ENCODE peak calls at places on chromosomes 6 and 20, in four cellular contexts. J is WTC11, S is HepG2, Q is K562. K is an unnamed sample.

GRCh38 chr6:163383912-163384311 is 30.6 kb upstream of the QKI start:
- DNase-seq in J (no peak), S (no peak), Q (no peak), K (no peak)

GRCh38 chr6:157198425-157199279 is 124.7 kb downstream of the TMEM242 start:
- DNase-seq in J (no peak), S (no peak), Q (no peak), K (no peak)

GRCh38 chr6:21121737-21122136 is 471.8 kb upstream of the SOX4 start:
- DNase-seq in J (no peak), S (no peak), Q (no peak), K (no peak)

GRCh38 chr6:73177221-73177944 is 47.9 kb downstream of the KHDC1L start:
- DNase-seq in J (no peak), S (no peak), Q (no peak), K (no peak)

GRCh38 chr20:9100721-9101120 is 31.8 kb downstream of the PLCB4 start:
- DNase-seq in J (no peak), S (no peak), Q (no peak), K (no peak)

GRCh38 chr6:134882426-134883038 is 67.4 kb downstream of the ALDH8A1 start:
- DNase-seq in J (peak), S (peak), Q (peak), K (peak)

GRCh38 chr6:89433637-89434499 is 916 bp downstream of the ANKRD6 start:
- DNase-seq in J (peak), S (no peak), Q (no peak), K (no peak)

GRCh38 chr20:1870792-1871550 is 24.2 kb upstream of the SIRPA start:
- DNase-seq in J (no peak), S (no peak), Q (no peak), K (no peak)

GRCh38 chr20:3209946-3210317 is 634 bp downstream of the ITPA start:
- DNase-seq in J (no peak), S (no peak), Q (no peak), K (no peak)

GRCh38 chr6:2938632-2939083 is 32.7 kb downstream of the SERPINB6 start:
- DNase-seq in J (no peak), S (peak), Q (peak), K (peak)

GRCh38 chr6:11851405-11851804 is 72.8 kb upstream of the ADTRP start:
- DNase-seq in J (no peak), S (no peak), Q (no peak), K (no peak)

GRCh38 chr6:5636210-5637030 is 370.3 kb downstream of the NRN1 start:
- DNase-seq in J (peak), S (no peak), Q (no peak), K (no peak)

GRCh38 chr6:74585779-74586178 is 620.1 kb downstream of the COL12A1 start:
- DNase-seq in J (no peak), S (no peak), Q (no peak), K (no peak)

GRCh38 chr6:78910611-78911134 is 43.3 kb downstream of the IRAK1BP1 start:
- DNase-seq in J (peak), S (no peak), Q (no peak), K (no peak)

GRCh38 chr6:31037692-31038091 is 27.4 kb downstream of the MUC22 start:
- DNase-seq in J (no peak), S (no peak), Q (no peak), K (no peak)

GRCh38 chr6:27575594-27576361 is 102.9 kb upstream of the ZNF184 start:
- DNase-seq in J (no peak), S (peak), Q (peak), K (peak)

GRCh38 chr6:28884423-28885148 is 39.2 kb downstream of the TRIM27 start:
- DNase-seq in J (no peak), S (peak), Q (no peak), K (no peak)

GRCh38 chr6:129753422-129753821 is 43.4 kb upstream of the ARHGAP18 start:
- DNase-seq in J (no peak), S (no peak), Q (no peak), K (no peak)

GRCh38 chr6:168272379-168273011 is 47.1 kb downstream of the DACT2 start:
- DNase-seq in J (no peak), S (peak), Q (no peak), K (no peak)

GRCh38 chr6:21033575-21034026 is 499.3 kb downstream of the CDKAL1 start:
- DNase-seq in J (no peak), S (no peak), Q (no peak), K (no peak)

GRCh38 chr6:29792123-29793035 is 35.2 kb upstream of the HLA-G start:
- DNase-seq in J (peak), S (no peak), Q (peak), K (peak)

GRCh38 chr6:25136879-25137278 is 142.3 kb upstream of the CARMIL1 start:
- DNase-seq in J (no peak), S (no peak), Q (no peak), K (no peak)

GRCh38 chr20:54100563-54100962 is 30.2 kb upstream of the BCAS1 start:
- DNase-seq in J (no peak), S (no peak), Q (no peak), K (no peak)

GRCh38 chr6:96724641-96725040 is 112.6 kb downstream of the GPR63 start:
- DNase-seq in J (no peak), S (no peak), Q (no peak), K (no peak)

GRCh38 chr6:125872259-125872921 is 81.6 kb downstream of the NCOA7 start:
- DNase-seq in J (no peak), S (no peak), Q (peak), K (no peak)

GRCh38 chr20:35312348-35312747 is 20.1 kb upstream of the FAM83C start:
- DNase-seq in J (no peak), S (peak), Q (no peak), K (no peak)

GRCh38 chr6:82337688-82338257 is 25.8 kb upstream of the TPBG start:
- DNase-seq in J (no peak), S (no peak), Q (no peak), K (no peak)

GRCh38 chr20:25315418-25316210 is 67.7 kb downstream of the PYGB start:
- DNase-seq in J (peak), S (no peak), Q (no peak), K (no peak)

GRCh38 chr20:32019563-32020463 is 9.6 kb downstream of the CCM2L start:
- DNase-seq in J (no peak), S (no peak), Q (no peak), K (no peak)

GRCh38 chr6:110511401-110511800 is 35.0 kb upstream of the SLC22A16 start:
- DNase-seq in J (peak), S (no peak), Q (no peak), K (no peak)

GRCh38 chr6:131103296-131103695 is 32.0 kb upstream of the AKAP7 start:
- DNase-seq in J (no peak), S (no peak), Q (no peak), K (no peak)

GRCh38 chr6:162119349-162119748 is 608.2 kb downstream of the PRKN start:
- DNase-seq in J (no peak), S (no peak), Q (no peak), K (no peak)

GRCh38 chr6:140394141-140394540 is 1019.7 kb upstream of the CITED2 start:
- DNase-seq in J (no peak), S (no peak), Q (no peak), K (no peak)

GRCh38 chr20:36540551-36541211 is 638 bp upstream of the MYL9 start:
- DNase-seq in J (no peak), S (no peak), Q (no peak), K (no peak)

GRCh38 chr6:157556671-157557430 is 175.9 kb downstream of the ZDHHC14 start:
- DNase-seq in J (no peak), S (no peak), Q (no peak), K (no peak)

GRCh38 chr6:16758163-16758975 is 2.9 kb downstream of the ATXN1 start:
- DNase-seq in J (no peak), S (peak), Q (peak), K (no peak)

DNA sequence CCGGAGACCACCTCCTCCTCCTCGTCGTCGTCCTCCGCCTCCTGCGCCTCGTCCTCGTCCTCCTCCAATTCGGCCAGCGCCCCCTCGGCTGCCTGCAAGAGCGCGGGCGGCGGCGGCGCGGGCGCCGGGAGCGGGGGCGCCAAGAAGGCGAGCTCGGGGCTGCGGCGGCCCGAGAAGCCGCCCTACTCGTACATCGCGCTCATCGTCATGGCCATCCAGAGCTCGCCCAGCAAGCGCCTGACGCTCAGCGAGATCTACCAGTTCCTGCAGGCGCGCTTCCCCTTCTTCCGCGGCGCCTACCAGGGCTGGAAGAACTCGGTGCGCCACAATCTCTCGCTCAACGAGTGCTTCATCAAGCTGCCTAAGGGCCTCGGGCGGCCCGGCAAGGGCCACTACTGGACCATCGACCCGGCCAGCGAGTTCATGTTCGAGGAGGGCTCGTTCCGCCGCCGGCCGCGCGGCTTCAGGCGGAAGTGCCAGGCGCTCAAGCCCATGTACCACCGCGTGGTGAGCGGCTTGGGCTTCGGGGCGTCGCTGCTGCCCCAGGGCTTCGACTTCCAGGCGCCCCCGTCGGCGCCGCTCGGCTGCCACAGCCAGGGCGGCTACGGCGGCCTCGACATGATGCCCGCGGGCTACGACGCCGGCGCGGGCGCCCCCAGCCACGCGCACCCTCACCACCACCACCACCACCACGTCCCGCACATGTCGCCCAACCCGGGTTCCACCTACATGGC is 862 bp downstream of the FOXF2 start:
- DNase-seq in J (peak), S (no peak), Q (no peak), K (no peak)
- TF ChIP-seq ELF4 in J (no peak), S (no peak), Q (no peak), K (no peak)

DNA sequence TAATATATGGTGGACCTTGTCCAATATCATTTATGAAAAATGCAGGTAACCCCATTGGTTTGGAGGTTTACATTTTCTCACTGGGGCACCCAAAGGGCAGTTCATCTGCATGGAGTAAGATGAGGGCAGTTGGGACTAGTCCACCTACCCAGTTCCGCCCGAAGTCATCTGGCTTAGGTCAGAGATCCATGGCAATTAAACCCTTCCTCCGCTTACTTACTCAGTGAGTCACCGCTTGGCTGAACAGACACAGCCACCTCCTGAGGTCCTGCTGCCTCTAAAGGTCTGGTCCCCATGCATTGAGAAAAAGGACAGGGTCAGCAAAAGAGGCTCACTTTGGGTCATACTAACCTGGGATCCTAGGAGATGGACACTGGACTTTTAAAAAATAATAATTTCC is 102.9 kb upstream of the PRL start:
- DNase-seq in J (no peak), S (no peak), Q (no peak), K (peak)
- TF ChIP-seq ELF4 in J (no peak), S (no peak), Q (no peak), K (no peak)

GRCh38 chr20:18738055-18738454 is 75.5 kb upstream of the SCP2D1 start:
- DNase-seq in J (no peak), S (no peak), Q (peak), K (no peak)
- TF ChIP-seq ELF4 in J (no peak), S (no peak), Q (no peak), K (no peak)

GRCh38 chr20:17488916-17489600 is 42.1 kb downstream of the BFSP1 start:
- DNase-seq in J (no peak), S (no peak), Q (no peak), K (no peak)
- TF ChIP-seq ELF4 in J (no peak), S (no peak), Q (no peak), K (no peak)

GRCh38 chr6:14751645-14752173 is 494.2 kb upstream of the JARID2 start:
- DNase-seq in J (no peak), S (no peak), Q (no peak), K (no peak)

GRCh38 chr6:14747881-14748520 is 497.9 kb upstream of the JARID2 start:
- DNase-seq in J (no peak), S (no peak), Q (no peak), K (no peak)

GRCh38 chr6:14744212-14744556 is 501.7 kb upstream of the JARID2 start:
- DNase-seq in J (no peak), S (no peak), Q (no peak), K (no peak)

GRCh38 chr6:14746139-14746837 is 499.6 kb upstream of the JARID2 start:
- DNase-seq in J (no peak), S (no peak), Q (no peak), K (no peak)

GRCh38 chr6:14748679-14749078 is 497.2 kb upstream of the JARID2 start:
- DNase-seq in J (no peak), S (no peak), Q (no peak), K (no peak)
- TF ChIP-seq ELF4 in J (no peak), S (no peak), Q (no peak), K (no peak)

DNA sequence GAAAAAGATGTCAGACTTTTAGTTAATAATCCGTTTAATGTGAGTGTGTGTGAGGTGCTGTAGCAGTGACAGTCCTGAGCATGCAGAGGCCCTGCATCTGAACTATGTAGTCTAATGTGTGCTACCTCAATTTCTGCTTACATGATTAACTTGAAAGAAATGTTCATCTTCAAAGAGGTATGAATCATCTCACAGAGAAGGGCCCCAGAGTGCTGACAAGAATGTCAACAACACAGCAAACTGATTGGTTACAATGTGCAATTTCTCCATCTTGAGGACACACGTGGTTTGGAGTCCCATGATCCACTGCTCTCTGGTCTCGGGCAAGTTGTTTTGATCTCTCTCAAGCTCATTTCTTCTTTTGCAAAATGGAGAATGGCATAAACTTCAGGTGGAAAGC is 61.7 kb upstream of the EMILIN3 start:
- DNase-seq in J (no peak), S (peak), Q (peak), K (no peak)
- TF ChIP-seq ELF4 in J (no peak), S (no peak), Q (no peak), K (no peak)

GRCh38 chr20:33524261-33524660 is 34.4 kb downstream of the CBFA2T2 start:
- DNase-seq in J (no peak), S (no peak), Q (no peak), K (no peak)
- TF ChIP-seq ELF4 in J (no peak), S (no peak), Q (no peak), K (no peak)

GRCh38 chr6:85726206-85726605 is 83.5 kb upstream of the SYNCRIP start:
- DNase-seq in J (no peak), S (no peak), Q (no peak), K (no peak)
- TF ChIP-seq ELF4 in J (no peak), S (no peak), Q (no peak), K (no peak)

GRCh38 chr20:46652699-46653098 is 1.4 kb upstream of the SLC13A3 start:
- DNase-seq in J (no peak), S (no peak), Q (no peak), K (no peak)

GRCh38 chr20:46661659-46662058 is 10.4 kb upstream of the SLC13A3 start:
- DNase-seq in J (no peak), S (no peak), Q (no peak), K (no peak)

GRCh38 chr20:46657137-46657536 is 5.9 kb upstream of the SLC13A3 start:
- DNase-seq in J (no peak), S (no peak), Q (no peak), K (no peak)

GRCh38 chr20:46660487-46660886 is 9.2 kb upstream of the SLC13A3 start:
- DNase-seq in J (no peak), S (no peak), Q (no peak), K (no peak)

DNA sequence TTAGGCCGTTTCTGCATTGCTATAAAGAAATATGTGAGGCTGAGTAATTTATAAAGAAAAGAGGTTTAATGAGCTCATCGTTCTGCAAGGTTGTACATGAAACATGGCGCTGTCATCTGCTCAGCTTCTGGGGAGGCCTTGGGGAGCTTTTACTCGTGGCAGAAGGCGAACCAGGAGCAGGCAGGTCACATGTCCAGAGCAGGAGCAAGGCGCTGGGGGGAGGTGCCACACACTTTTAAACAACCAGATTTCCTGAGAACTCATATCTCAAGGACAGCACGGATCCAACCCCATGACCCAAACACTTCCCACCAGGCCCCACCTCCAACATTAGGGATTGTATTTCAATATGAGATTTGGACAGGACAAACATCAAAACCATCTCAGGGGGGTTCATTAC is 6.4 kb upstream of the SLC13A3 start:
- DNase-seq in J (no peak), S (no peak), Q (no peak), K (no peak)
- TF ChIP-seq ELF4 in J (no peak), S (no peak), Q (no peak), K (no peak)